ENCODE peak calls at places on chromosomes 5 and 9, in four cellular contexts. One of them, this sample, is unnamed.

GRCh38 chr9:124394167-124394566 is 21.1 kb downstream of the PSMB7 start:
- DNase-seq in substantia nigra: no peak
- DNase-seq in GM23248: peak; percentile 21
- DNase-seq in A549: no peak
- DNase-seq in this sample: no peak

GRCh38 chr5:145835839-145836222 is 689 bp upstream of the PRELID2 start:
- DNase-seq in GM23248: no peak
- DNase-seq in substantia nigra: no peak
- DNase-seq in A549: no peak
- DNase-seq in this sample: no peak

GRCh38 chr9:114205171-114206015 is 50.1 kb downstream of the COL27A1 start:
- DNase-seq in A549: no peak
- DNase-seq in GM23248: no peak
- DNase-seq in substantia nigra: peak; percentile 77
- DNase-seq in this sample: peak; percentile 61

GRCh38 chr9:128275198-128276007 is at the start of gene GOLGA2:
- DNase-seq in substantia nigra: no peak
- DNase-seq in GM23248: peak; percentile 62
- DNase-seq in A549: no peak
- DNase-seq in this sample: no peak

GRCh38 chr9:84897362-84898094 is 228.0 kb downstream of the NTRK2 start:
- DNase-seq in GM23248: no peak
- DNase-seq in substantia nigra: no peak
- DNase-seq in A549: no peak
- DNase-seq in this sample: no peak

GRCh38 chr9:121770415-121771273 is 119.2 kb downstream of the DAB2IP start:
- DNase-seq in GM23248: peak; percentile 81
- DNase-seq in substantia nigra: no peak
- DNase-seq in A549: no peak
- DNase-seq in this sample: no peak

GRCh38 chr5:178308541-178309092 is 76.0 kb upstream of the PHYKPL start:
- DNase-seq in A549: no peak
- DNase-seq in GM23248: no peak
- DNase-seq in substantia nigra: no peak
- DNase-seq in this sample: no peak

GRCh38 chr9:127779136-127779981 is 893 bp upstream of the SH2D3C start:
- DNase-seq in A549: no peak
- DNase-seq in substantia nigra: no peak
- DNase-seq in GM23248: peak; percentile 35
- DNase-seq in this sample: no peak

GRCh38 chr9:110257097-110257955 is 1.0 kb upstream of the TXN start:
- DNase-seq in substantia nigra: peak; percentile 2
- DNase-seq in GM23248: peak; percentile 56
- DNase-seq in A549: no peak
- DNase-seq in this sample: no peak

GRCh38 chr5:124071039-124071438 is 559.1 kb downstream of the CSNK1G3 start:
- DNase-seq in substantia nigra: no peak
- DNase-seq in GM23248: no peak
- DNase-seq in A549: no peak
- DNase-seq in this sample: no peak

GRCh38 chr5:113984928-113985327 is 376.9 kb upstream of the KCNN2 start:
- DNase-seq in GM23248: no peak
- DNase-seq in A549: no peak
- DNase-seq in substantia nigra: no peak
- DNase-seq in this sample: no peak

GRCh38 chr9:133731876-133732321 is 6.3 kb downstream of the SARDH start:
- DNase-seq in A549: peak; percentile 63
- DNase-seq in substantia nigra: no peak
- DNase-seq in GM23248: peak; percentile 54
- DNase-seq in this sample: no peak

DNA sequence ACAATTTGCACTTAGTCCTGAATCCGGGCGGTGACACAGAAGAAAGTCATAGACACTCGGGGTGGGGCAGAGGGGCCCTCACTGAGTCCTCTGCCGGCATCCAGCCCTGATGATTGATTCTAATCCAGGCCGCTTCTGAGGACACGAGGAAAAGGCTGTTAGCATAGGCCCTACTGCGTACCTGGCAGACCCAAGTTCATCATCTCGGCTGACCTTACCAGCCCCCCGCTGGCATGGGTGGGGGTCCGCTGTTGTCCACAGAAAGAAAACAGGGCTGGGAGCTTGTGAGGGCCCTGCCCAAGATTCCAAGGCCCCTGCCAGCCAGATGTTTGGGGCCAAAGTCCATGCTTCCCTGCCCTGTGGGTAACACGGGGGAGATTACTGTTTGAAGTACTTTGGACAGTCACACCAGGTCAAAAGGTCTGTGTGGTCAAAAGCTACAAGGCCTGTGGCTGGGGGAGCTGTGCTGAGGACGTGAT is 24.5 kb downstream of the ERGIC1 start:
- DNase-seq in GM23248: peak; percentile 88
- DNase-seq in A549: peak; percentile 84
- DNase-seq in substantia nigra: no peak
- DNase-seq in this sample: no peak
- H3K27ac ChIP-seq in GM23248: peak overlapping the region; percentile 89
- H3K27ac ChIP-seq in A549: peak overlapping the region; percentile 96
- H3K27ac ChIP-seq in substantia nigra: no peak overlapping the region
- H3K27ac ChIP-seq in this sample: peak overlapping the region; percentile 50

DNA sequence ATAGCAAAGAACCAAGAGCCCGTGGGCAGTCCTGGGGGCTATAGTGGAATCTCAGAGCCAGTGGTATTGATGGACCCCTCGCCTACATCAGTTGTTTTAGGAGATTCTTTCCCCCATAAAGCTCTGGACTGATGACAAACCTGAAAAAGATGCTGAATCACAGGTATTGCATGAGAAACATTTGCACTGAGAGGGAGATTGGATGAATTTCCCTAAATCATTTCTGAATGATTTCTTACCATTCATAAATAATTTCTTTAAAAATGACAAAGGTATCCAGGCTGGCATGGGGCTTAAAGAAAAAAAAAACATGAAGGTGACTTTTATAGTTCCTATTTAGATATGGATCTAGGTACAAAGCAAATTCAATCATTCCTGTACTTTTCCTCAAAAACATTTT is 54.0 kb upstream of the SLIT3 start:
- DNase-seq in A549: peak; percentile 18
- DNase-seq in substantia nigra: no peak
- DNase-seq in GM23248: peak; percentile 42
- DNase-seq in this sample: no peak
- H3K27ac ChIP-seq in A549: peak overlapping the region; percentile 90
- H3K27ac ChIP-seq in substantia nigra: no peak overlapping the region
- H3K27ac ChIP-seq in GM23248: peak overlapping the region; percentile 38
- H3K27ac ChIP-seq in this sample: no peak overlapping the region

GRCh38 chr5:109529520-109529919 is 119.7 kb upstream of the PJA2 start:
- DNase-seq in substantia nigra: no peak
- DNase-seq in A549: no peak
- DNase-seq in GM23248: peak; percentile 61
- DNase-seq in this sample: no peak

GRCh38 chr5:109532773-109533364 is 123.1 kb upstream of the PJA2 start:
- DNase-seq in A549: no peak
- DNase-seq in substantia nigra: no peak
- DNase-seq in GM23248: peak; percentile 8
- DNase-seq in this sample: no peak

GRCh38 chr5:109529987-109530386 is 120.2 kb upstream of the PJA2 start:
- DNase-seq in substantia nigra: no peak
- DNase-seq in A549: no peak
- DNase-seq in GM23248: no peak
- DNase-seq in this sample: no peak

GRCh38 chr5:109533847-109534272 is 124.1 kb upstream of the PJA2 start:
- DNase-seq in A549: no peak
- DNase-seq in GM23248: peak; percentile 36
- DNase-seq in substantia nigra: no peak
- DNase-seq in this sample: no peak

DNA sequence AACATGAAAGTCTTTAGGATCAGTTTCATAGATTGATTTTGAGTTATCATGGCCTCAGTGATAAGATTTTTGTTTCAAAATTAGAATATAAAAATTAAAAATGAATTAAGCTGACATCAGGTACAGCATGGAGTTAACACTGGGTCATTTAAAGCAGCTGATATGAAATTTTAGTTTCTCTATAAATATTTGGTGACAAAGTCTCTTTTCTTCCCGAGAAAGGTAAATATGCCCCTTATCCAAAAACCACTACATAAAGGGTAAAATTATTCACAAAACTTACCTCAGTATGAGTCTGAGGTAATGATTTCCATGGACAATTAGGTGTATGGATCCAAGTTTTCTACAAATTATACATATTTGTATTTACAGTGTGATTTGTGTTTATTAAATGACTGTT is 121.5 kb upstream of the PJA2 start:
- DNase-seq in A549: no peak
- DNase-seq in GM23248: no peak
- DNase-seq in substantia nigra: no peak
- DNase-seq in this sample: no peak
- H3K27ac ChIP-seq in A549: no peak overlapping the region
- H3K27ac ChIP-seq in GM23248: no peak overlapping the region
- H3K27ac ChIP-seq in substantia nigra: no peak overlapping the region
- H3K27ac ChIP-seq in this sample: no peak overlapping the region

GRCh38 chr5:43336159-43336558 is 22.9 kb upstream of the HMGCS1 start:
- DNase-seq in A549: peak; percentile 49
- DNase-seq in GM23248: no peak
- DNase-seq in substantia nigra: no peak
- DNase-seq in this sample: peak; percentile 16
- H3K27ac ChIP-seq in A549: no peak overlapping the region
- H3K27ac ChIP-seq in GM23248: no peak overlapping the region
- H3K27ac ChIP-seq in substantia nigra: no peak overlapping the region
- H3K27ac ChIP-seq in this sample: no peak overlapping the region

DNA sequence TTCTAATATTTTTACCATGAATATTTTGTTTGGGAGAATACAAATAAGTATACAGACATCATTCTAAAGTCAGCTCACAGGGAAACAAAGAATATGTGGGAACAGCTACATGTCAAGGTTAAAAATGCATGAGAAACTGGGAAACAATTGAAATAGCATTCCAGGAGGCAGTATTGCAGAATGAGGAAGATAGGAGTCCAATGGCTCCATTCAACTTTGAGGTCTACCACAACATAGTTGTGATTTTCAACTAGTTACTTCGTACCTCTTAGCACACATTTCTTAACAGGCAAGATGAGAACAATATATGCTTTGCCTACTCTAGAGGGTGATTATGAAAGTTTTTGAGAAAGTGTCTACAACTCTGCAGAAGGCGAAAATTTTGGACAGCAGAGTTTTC is 35.2 kb upstream of the CAST start:
- DNase-seq in A549: no peak
- DNase-seq in substantia nigra: no peak
- DNase-seq in GM23248: peak; percentile 90
- DNase-seq in this sample: no peak
- H3K27ac ChIP-seq in A549: peak overlapping the region; percentile 56
- H3K27ac ChIP-seq in substantia nigra: no peak overlapping the region
- H3K27ac ChIP-seq in GM23248: peak overlapping the region; percentile 88
- H3K27ac ChIP-seq in this sample: no peak overlapping the region

DNA sequence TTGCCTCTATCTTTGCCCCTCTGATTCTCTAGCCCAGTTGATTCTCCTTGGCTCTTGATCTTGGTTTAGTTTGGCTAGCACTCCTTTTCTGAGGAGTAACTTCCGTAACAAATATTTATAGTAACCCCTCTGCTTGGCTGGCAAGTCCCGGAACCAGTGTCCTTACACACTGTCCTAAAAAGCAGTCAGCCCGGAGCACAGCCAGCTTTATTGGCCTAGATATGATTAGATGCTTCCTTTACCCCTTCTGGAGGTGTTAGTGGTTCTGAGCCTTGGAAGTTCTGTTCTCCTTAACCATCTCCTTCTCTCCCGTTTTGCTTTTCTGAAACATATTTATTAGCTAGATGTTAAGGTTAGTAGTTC is 17.0 kb upstream of the MSMP start:
- DNase-seq in A549: no peak
- DNase-seq in GM23248: no peak
- DNase-seq in substantia nigra: no peak
- DNase-seq in this sample: no peak
- H3K27ac ChIP-seq in A549: no peak overlapping the region
- H3K27ac ChIP-seq in GM23248: no peak overlapping the region
- H3K27ac ChIP-seq in substantia nigra: no peak overlapping the region
- H3K27ac ChIP-seq in this sample: no peak overlapping the region

GRCh38 chr9:95512751-95513120 is 4.0 kb downstream of the PTCH1 start:
- DNase-seq in GM23248: no peak
- DNase-seq in A549: no peak
- DNase-seq in substantia nigra: no peak
- DNase-seq in this sample: no peak
- H3K27ac ChIP-seq in GM23248: no peak overlapping the region
- H3K27ac ChIP-seq in A549: no peak overlapping the region
- H3K27ac ChIP-seq in substantia nigra: no peak overlapping the region
- H3K27ac ChIP-seq in this sample: no peak overlapping the region